ENCODE peak calls at places on chromosomes 7 and 10, in four cellular contexts. F is H9, H is mesenchymal stem cell, Z is H1. I is an unnamed sample.

GRCh38 chr10:30096564-30096963 is 37.2 kb upstream of the JCAD start:
- DNase-seq in F (no peak), H (no peak), Z (no peak), I (no peak)

GRCh38 chr10:92091965-92092364 is 168.4 kb downstream of the BTAF1 start:
- DNase-seq in F (no peak), H (no peak), Z (no peak), I (no peak)

GRCh38 chr7:39353615-39354376 is 212.4 kb upstream of the YAE1 start:
- DNase-seq in F (peak), H (peak), Z (peak), I (peak)

GRCh38 chr10:118986815-118987790 is 42.4 kb upstream of the NANOS1 start:
- DNase-seq in F (peak), H (no peak), Z (no peak), I (no peak)

GRCh38 chr7:148975896-148976295 is 52.4 kb downstream of the PDIA4 start:
- DNase-seq in F (no peak), H (no peak), Z (no peak), I (no peak)

GRCh38 chr7:22325671-22326070 is 31.3 kb downstream of the RAPGEF5 start:
- DNase-seq in F (no peak), H (no peak), Z (no peak), I (no peak)

GRCh38 chr10:24811906-24812305 is 88.2 kb upstream of the ARHGAP21 start:
- DNase-seq in F (no peak), H (no peak), Z (no peak), I (no peak)

GRCh38 chr10:26112532-26112931 is 104.0 kb upstream of the GAD2 start:
- DNase-seq in F (no peak), H (no peak), Z (no peak), I (no peak)

GRCh38 chr10:43965033-43965917 is 316.6 kb upstream of the ZNF32 start:
- DNase-seq in F (no peak), H (peak), Z (no peak), I (no peak)

GRCh38 chr7:122535086-122535485 is 163.8 kb downstream of the RNF133 start:
- DNase-seq in F (no peak), H (no peak), Z (no peak), I (no peak)

GRCh38 chr7:124188576-124188975 is 155.7 kb upstream of the TMEM229A start:
- DNase-seq in F (no peak), H (no peak), Z (no peak), I (no peak)

GRCh38 chr10:119524720-119525070 is 17.8 kb downstream of the RGS10 start:
- DNase-seq in F (no peak), H (no peak), Z (no peak), I (no peak)

GRCh38 chr7:124310934-124311390 is 278.1 kb upstream of the TMEM229A start:
- DNase-seq in F (no peak), H (peak), Z (no peak), I (no peak)

GRCh38 chr10:102413053-102413705 is 5.4 kb downstream of the PSD start:
- DNase-seq in F (peak), H (no peak), Z (no peak), I (no peak)

GRCh38 chr7:117673839-117674238 is 194.0 kb downstream of the CFTR start:
- DNase-seq in F (no peak), H (peak), Z (no peak), I (no peak)

GRCh38 chr7:135368416-135369186 is 135.0 kb downstream of the STRA8 start:
- DNase-seq in F (no peak), H (no peak), Z (no peak), I (no peak)

GRCh38 chr10:31940839-31941653 is 12.4 kb upstream of the ARHGAP12 start:
- DNase-seq in F (no peak), H (peak), Z (no peak), I (no peak)

GRCh38 chr7:1081931-1082401 is 5.9 kb upstream of the GPER1 start:
- DNase-seq in F (no peak), H (peak), Z (no peak), I (no peak)

GRCh38 chr7:44534501-44534900 is 6.6 kb downstream of the NPC1L1 start:
- DNase-seq in F (peak), H (peak), Z (peak), I (peak)

GRCh38 chr7:150481207-150481920 is 30.9 kb downstream of the GIMAP8 start:
- DNase-seq in F (no peak), H (no peak), Z (no peak), I (no peak)

GRCh38 chr7:1667566-1668485 is 2.3 kb upstream of the ELFN1 start:
- DNase-seq in F (peak), H (no peak), Z (peak), I (peak)

GRCh38 chr7:33809218-33809617 is 96.1 kb upstream of the BMPER start:
- DNase-seq in F (no peak), H (no peak), Z (no peak), I (no peak)

GRCh38 chr10:91613411-91614253 is 19.2 kb downstream of the PPP1R3C start:
- DNase-seq in F (no peak), H (peak), Z (no peak), I (no peak)

GRCh38 chr7:149866139-149866785 is 7.5 kb upstream of the ATP6V0E2 start:
- DNase-seq in F (no peak), H (no peak), Z (no peak), I (no peak)

GRCh38 chr7:35771776-35772175 is 29.1 kb upstream of the SEPTIN7 start:
- DNase-seq in F (no peak), H (no peak), Z (no peak), I (no peak)

GRCh38 chr10:129035052-129035805 is 431.8 kb upstream of the MGMT start:
- DNase-seq in F (no peak), H (no peak), Z (no peak), I (no peak)

GRCh38 chr10:103480521-103480920 is 1.5 kb upstream of the CALHM3 start:
- DNase-seq in F (no peak), H (no peak), Z (no peak), I (no peak)

GRCh38 chr7:131495679-131496498 is 60.5 kb downstream of the PODXL start:
- DNase-seq in F (no peak), H (no peak), Z (no peak), I (no peak)

GRCh38 chr10:109239371-109239770 is 683.9 kb downstream of the XPNPEP1 start:
- DNase-seq in F (no peak), H (peak), Z (no peak), I (no peak)

GRCh38 chr7:131302876-131303707 is 24.6 kb upstream of the MKLN1 start:
- DNase-seq in F (peak), H (peak), Z (no peak), I (no peak)

GRCh38 chr10:34092891-34093290 is 722.2 kb downstream of the PARD3 start:
- DNase-seq in F (no peak), H (no peak), Z (no peak), I (no peak)

GRCh38 chr10:132571565-132572544 is 34.3 kb downstream of the INPP5A start:
- DNase-seq in F (peak), H (peak), Z (peak), I (peak)

GRCh38 chr10:69938541-69938991 is 114.1 kb upstream of the MACROH2A2 start:
- DNase-seq in F (no peak), H (no peak), Z (no peak), I (no peak)

GRCh38 chr10:44858988-44859387 is 52.1 kb upstream of the TMEM72 start:
- DNase-seq in F (peak), H (no peak), Z (peak), I (no peak)

GRCh38 chr10:29689001-29689400 is 54.2 kb upstream of the SVIL start:
- DNase-seq in F (no peak), H (peak), Z (no peak), I (no peak)

GRCh38 chr10:126122856-126123255 is 226.5 kb downstream of the FANK1 start:
- DNase-seq in F (no peak), H (no peak), Z (no peak), I (no peak)

GRCh38 chr10:74419491-74420466 is 268.8 kb downstream of the ADK start:
- DNase-seq in F (no peak), H (peak), Z (no peak), I (peak)

GRCh38 chr10:63376560-63377304 is 89.0 kb downstream of the JMJD1C start:
- DNase-seq in F (no peak), H (peak), Z (no peak), I (no peak)
- H3K4ac ChIP-seq in F (no peak), H (no peak), Z (no peak), I (no peak)

GRCh38 chr10:114485695-114486400 is 81.5 kb upstream of the AFAP1L2 start:
- DNase-seq in F (no peak), H (no peak), Z (no peak), I (no peak)

GRCh38 chr10:114489521-114490310 is 85.4 kb upstream of the AFAP1L2 start:
- DNase-seq in F (peak), H (no peak), Z (no peak), I (peak)

GRCh38 chr10:114483575-114483974 is 79.3 kb upstream of the AFAP1L2 start:
- DNase-seq in F (no peak), H (no peak), Z (no peak), I (no peak)

GRCh38 chr10:114487815-114488536 is 83.7 kb upstream of the AFAP1L2 start:
- DNase-seq in F (no peak), H (no peak), Z (no peak), I (no peak)

GRCh38 chr10:114486938-114487814 is 82.9 kb upstream of the AFAP1L2 start:
- DNase-seq in F (no peak), H (no peak), Z (no peak), I (no peak)
- H2BK12ac ChIP-seq in F (no peak), H (no peak), Z (no peak), I (no peak)

GRCh38 chr10:101225846-101226361 is 3.4 kb downstream of the LBX1 start:
- DNase-seq in F (no peak), H (no peak), Z (no peak), I (no peak)

GRCh38 chr10:101222683-101223273 is 6.5 kb downstream of the LBX1 start:
- DNase-seq in F (no peak), H (no peak), Z (no peak), I (no peak)

GRCh38 chr10:101223274-101224059 is 5.8 kb downstream of the LBX1 start:
- DNase-seq in F (peak), H (no peak), Z (peak), I (no peak)

GRCh38 chr10:101224910-101225823 is 4.1 kb downstream of the LBX1 start:
- DNase-seq in F (peak), H (no peak), Z (no peak), I (no peak)

GRCh38 chr10:101224060-101224909 is 5.0 kb downstream of the LBX1 start:
- DNase-seq in F (no peak), H (no peak), Z (no peak), I (no peak)
- H3K4ac ChIP-seq in F (no peak), H (no peak), Z (no peak), I (no peak)

GRCh38 chr7:156920076-156920475 is 27.1 kb upstream of the LMBR1 start:
- DNase-seq in F (no peak), H (no peak), Z (no peak), I (no peak)
- H2BK12ac ChIP-seq in F (no peak), H (no peak), Z (no peak), I (no peak)

GRCh38 chr10:86024555-86025001 is 342.0 kb downstream of the GRID1 start:
- DNase-seq in F (no peak), H (no peak), Z (no peak), I (no peak)
- H3K4ac ChIP-seq in F (no peak), H (no peak), Z (no peak), I (no peak)

GRCh38 chr10:80501913-80502521 is 35.7 kb upstream of the SH2D4B start:
- DNase-seq in F (no peak), H (no peak), Z (no peak), I (no peak)
- H2BK12ac ChIP-seq in F (no peak), H (peak), Z (no peak), I (no peak)

I was measured in neuronal stem cell.